ENCODE peak calls at places on chromosome 9, in nine cellular contexts. S is HT1080; D is activated T-helper 9 cell treated with anti-CD3 and anti-CD28 coated beads, Interleukin-2, amount 50 U/mL, for 16 hours; K is CD8-positive, alpha-beta memory T cell; X is iris pigment epithelial cell; B is OCI-LY7; J is fibroblast of mammary gland; R is epithelial cell of prostate; P is effector memory CD8-positive, alpha-beta T cell. L is an unnamed sample.

GRCh38 chr9:36063804-36064447 is 27.2 kb downstream of the RECK start:
- DNase-seq in S (no peak), D (no peak), K (no peak), X (peak), B (no peak), J (peak), R (no peak), P (no peak), L (no peak)

GRCh38 chr9:128845186-128845931 is 15.8 kb upstream of the SPOUT1 start:
- DNase-seq in S (no peak), D (no peak), K (no peak), X (no peak), B (no peak), J (no peak), R (peak), P (no peak), L (peak)

GRCh38 chr9:32251539-32251938 is 132.9 kb upstream of the ACO1 start:
- DNase-seq in S (peak), D (no peak), K (no peak), X (peak), B (peak), J (peak), R (no peak), P (peak), L (peak)

GRCh38 chr9:76020654-76021053 is 130.2 kb downstream of the PCSK5 start:
- DNase-seq in S (no peak), D (no peak), K (no peak), X (no peak), B (no peak), J (no peak), R (no peak), P (no peak), L (no peak)

GRCh38 chr9:124389146-124389939 is 25.9 kb downstream of the PSMB7 start:
- DNase-seq in S (no peak), D (no peak), K (no peak), X (no peak), B (no peak), J (no peak), R (no peak), P (no peak), L (no peak)

GRCh38 chr9:136526625-136527066 is 19.2 kb downstream of the NOTCH1 start:
- DNase-seq in S (no peak), D (no peak), K (no peak), X (no peak), B (no peak), J (no peak), R (no peak), P (no peak), L (no peak)

GRCh38 chr9:6695121-6695814 is 49.7 kb upstream of the GLDC start:
- DNase-seq in S (no peak), D (no peak), K (no peak), X (no peak), B (no peak), J (no peak), R (no peak), P (no peak), L (no peak)

GRCh38 chr9:89993678-89994630 is 389.1 kb downstream of the GADD45G start:
- DNase-seq in S (no peak), D (no peak), K (no peak), X (no peak), B (no peak), J (no peak), R (no peak), P (no peak), L (no peak)

GRCh38 chr9:37840560-37841194 is 40.1 kb downstream of the DCAF10 start:
- DNase-seq in S (peak), D (no peak), K (no peak), X (peak), B (no peak), J (peak), R (peak), P (no peak), L (peak)

GRCh38 chr9:129323999-129324553 is 146.0 kb upstream of the IER5L start:
- DNase-seq in S (no peak), D (no peak), K (no peak), X (no peak), B (no peak), J (no peak), R (no peak), P (no peak), L (no peak)

GRCh38 chr9:5578698-5579085 is 50.2 kb upstream of the RIC1 start:
- DNase-seq in S (peak), D (no peak), K (no peak), X (no peak), B (no peak), J (no peak), R (no peak), P (no peak), L (no peak)

GRCh38 chr9:95382433-95382832 is 64.9 kb upstream of the FANCC start:
- DNase-seq in S (no peak), D (no peak), K (no peak), X (no peak), B (no peak), J (no peak), R (no peak), P (no peak), L (no peak)

GRCh38 chr9:124813041-124813440 is 36.1 kb downstream of the OLFML2A start:
- DNase-seq in S (no peak), D (no peak), K (no peak), X (no peak), B (no peak), J (no peak), R (no peak), P (no peak), L (no peak)

GRCh38 chr9:76905984-76906861 is at the start of gene PRUNE2:
- DNase-seq in S (peak), D (no peak), K (no peak), X (peak), B (no peak), J (peak), R (no peak), P (no peak), L (peak)

GRCh38 chr9:70893610-70894122 is 227.8 kb downstream of the TRPM3 start:
- DNase-seq in S (no peak), D (no peak), K (no peak), X (no peak), B (no peak), J (no peak), R (no peak), P (no peak), L (no peak)

GRCh38 chr9:3337515-3337914 is 188.3 kb downstream of the RFX3 start:
- DNase-seq in S (peak), D (no peak), K (no peak), X (peak), B (no peak), J (peak), R (peak), P (no peak), L (peak)

GRCh38 chr9:130264414-130265350 is 878 bp upstream of the HMCN2 start:
- DNase-seq in S (no peak), D (no peak), K (no peak), X (peak), B (no peak), J (no peak), R (no peak), P (no peak), L (no peak)

GRCh38 chr9:112166176-112167140 is 8.6 kb downstream of the SUSD1 start:
- DNase-seq in S (peak), D (no peak), K (no peak), X (peak), B (no peak), J (peak), R (peak), P (no peak), L (peak)

GRCh38 chr9:98342819-98343208 is 87.4 kb upstream of the TBC1D2 start:
- DNase-seq in S (no peak), D (no peak), K (no peak), X (no peak), B (no peak), J (no peak), R (no peak), P (no peak), L (no peak)

GRCh38 chr9:81389569-81389993 is 299.8 kb downstream of the TLE1 start:
- DNase-seq in S (peak), D (no peak), K (no peak), X (peak), B (no peak), J (peak), R (peak), P (no peak), L (peak)

GRCh38 chr9:123453904-123454321 is 97.9 kb downstream of the CRB2 start:
- DNase-seq in S (no peak), D (no peak), K (no peak), X (no peak), B (no peak), J (no peak), R (no peak), P (no peak), L (no peak)

GRCh38 chr9:106450549-106450948 is 412.4 kb upstream of the ZNF462 start:
- DNase-seq in S (no peak), D (no peak), K (no peak), X (no peak), B (no peak), J (no peak), R (no peak), P (no peak), L (peak)

L was measured in RPMI7951.